ENCODE peak calls at places on chromosomes 2 and 18, in six cellular contexts. F, Z, M, X, C and Y are unnamed samples.

GRCh38 chr2:224938670-224939309 is 103.5 kb downstream of the DOCK10 start:
- DNase-seq in F (no peak), Z (no peak), M (no peak), X (no peak), C (no peak), Y (no peak)

GRCh38 chr2:230225486-230225885 is at the start of gene SP140:
- DNase-seq in F (no peak), Z (no peak), M (peak), X (no peak), C (peak), Y (no peak)

GRCh38 chr2:31319391-31320175 is 85.6 kb downstream of the EHD3 start:
- DNase-seq in F (peak), Z (no peak), M (no peak), X (no peak), C (peak), Y (no peak)

GRCh38 chr2:20507166-20507692 is 60.4 kb downstream of the RHOB start:
- DNase-seq in F (no peak), Z (no peak), M (no peak), X (no peak), C (no peak), Y (no peak)

GRCh38 chr18:34742761-34743366 is 32.8 kb downstream of the DTNA start:
- DNase-seq in F (no peak), Z (no peak), M (no peak), X (no peak), C (no peak), Y (no peak)

GRCh38 chr2:19797871-19798270 is 103.9 kb downstream of the TTC32 start:
- DNase-seq in F (peak), Z (no peak), M (no peak), X (no peak), C (no peak), Y (no peak)

GRCh38 chr2:46806526-46806925 is 109.1 kb downstream of the MCFD2 start:
- DNase-seq in F (peak), Z (no peak), M (no peak), X (no peak), C (no peak), Y (no peak)

GRCh38 chr18:340044-340443 is 72.2 kb upstream of the THOC1 start:
- DNase-seq in F (no peak), Z (no peak), M (no peak), X (no peak), C (no peak), Y (no peak)

GRCh38 chr18:56982756-56983155 is 164.1 kb upstream of the BOD1L2 start:
- DNase-seq in F (no peak), Z (no peak), M (no peak), X (no peak), C (no peak), Y (no peak)

GRCh38 chr2:231394201-231395141 is 1.0 kb upstream of the B3GNT7 start:
- DNase-seq in F (no peak), Z (peak), M (no peak), X (no peak), C (peak), Y (peak)

GRCh38 chr2:234401376-234401775 is 95.5 kb downstream of the ARL4C start:
- DNase-seq in F (peak), Z (no peak), M (no peak), X (no peak), C (no peak), Y (no peak)

GRCh38 chr2:26957524-26957923 is 12.9 kb upstream of the MAPRE3 start:
- DNase-seq in F (no peak), Z (no peak), M (no peak), X (no peak), C (no peak), Y (no peak)

GRCh38 chr2:17588031-17588430 is 47.5 kb downstream of the VSNL1 start:
- DNase-seq in F (no peak), Z (no peak), M (no peak), X (no peak), C (no peak), Y (no peak)

GRCh38 chr18:80194874-80195570 is 52.3 kb downstream of the PARD6G start:
- DNase-seq in F (no peak), Z (no peak), M (no peak), X (no peak), C (no peak), Y (no peak)

GRCh38 chr2:236536727-236537398 is 32.8 kb upstream of the ACKR3 start:
- DNase-seq in F (no peak), Z (no peak), M (no peak), X (no peak), C (no peak), Y (no peak)

GRCh38 chr2:197707316-197708213 is 2.4 kb downstream of the MARS2 start:
- DNase-seq in F (peak), Z (no peak), M (no peak), X (peak), C (no peak), Y (no peak)

GRCh38 chr18:76923485-76924085 is 101.2 kb downstream of the ZNF236 start:
- DNase-seq in F (peak), Z (no peak), M (no peak), X (peak), C (no peak), Y (peak)

GRCh38 chr18:24734058-24734457 is 273.6 kb downstream of the HRH4 start:
- DNase-seq in F (no peak), Z (no peak), M (no peak), X (no peak), C (no peak), Y (peak)

GRCh38 chr2:134934641-134935040 is 16.0 kb downstream of the CCNT2 start:
- DNase-seq in F (no peak), Z (no peak), M (no peak), X (no peak), C (no peak), Y (no peak)

GRCh38 chr2:233289590-233290424 is 17.8 kb upstream of the SAG start:
- DNase-seq in F (no peak), Z (no peak), M (no peak), X (no peak), C (no peak), Y (no peak)

GRCh38 chr2:161416633-161417427 is 733 bp downstream of the TBR1 start:
- DNase-seq in F (no peak), Z (no peak), M (no peak), X (no peak), C (no peak), Y (no peak)

GRCh38 chr2:46177461-46178089 is 119.6 kb upstream of the EPAS1 start:
- DNase-seq in F (peak), Z (no peak), M (no peak), X (no peak), C (no peak), Y (no peak)

GRCh38 chr2:138780451-138780880 is 276 bp upstream of the NXPH2 start:
- DNase-seq in F (no peak), Z (no peak), M (no peak), X (no peak), C (no peak), Y (no peak)

GRCh38 chr2:123095219-123095618 is 929.9 kb upstream of the CNTNAP5 start:
- DNase-seq in F (no peak), Z (no peak), M (no peak), X (no peak), C (no peak), Y (no peak)

GRCh38 chr2:17536416-17536815 is 4.1 kb upstream of the VSNL1 start:
- DNase-seq in F (no peak), Z (no peak), M (no peak), X (no peak), C (no peak), Y (no peak)

GRCh38 chr18:77557030-77557429 is 307.4 kb downstream of the GALR1 start:
- DNase-seq in F (no peak), Z (no peak), M (no peak), X (no peak), C (no peak), Y (peak)

GRCh38 chr18:75324686-75325257 is 102.7 kb downstream of the SMIM21 start:
- DNase-seq in F (no peak), Z (no peak), M (no peak), X (no peak), C (no peak), Y (no peak)

DNA sequence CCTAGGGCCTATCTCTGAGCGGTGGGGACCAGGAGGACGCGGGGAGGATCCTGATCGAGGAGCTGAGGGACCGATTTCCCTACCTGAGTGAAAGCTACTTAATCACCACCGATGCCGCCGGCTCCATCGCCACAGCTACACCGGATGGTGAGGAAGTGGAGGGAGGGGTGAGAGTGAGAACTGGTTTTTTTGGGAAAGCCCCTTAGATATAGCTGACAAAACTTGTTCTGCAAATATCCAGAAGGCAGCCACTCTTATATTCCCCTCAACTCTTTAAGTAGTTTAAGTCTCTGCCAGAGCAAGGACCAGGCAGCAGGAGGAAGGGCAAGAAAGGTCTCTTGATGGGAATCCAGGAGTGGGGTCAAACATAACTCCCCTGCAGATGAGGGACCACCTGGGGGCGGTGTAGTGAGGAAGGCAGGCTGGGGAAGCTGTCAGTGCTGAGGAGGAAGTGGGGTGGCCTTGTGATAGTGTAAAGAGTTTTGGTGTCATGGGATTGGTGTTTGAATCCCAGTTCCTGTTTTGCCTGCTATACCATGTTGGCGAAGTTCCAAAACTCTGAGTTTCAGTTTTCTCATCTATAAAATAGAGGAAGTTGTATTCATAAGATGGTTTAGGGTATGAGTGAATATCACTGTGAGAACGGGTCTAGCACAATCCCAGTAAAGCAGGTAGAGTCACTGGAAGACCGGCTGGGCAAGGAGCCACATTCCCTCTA is 3.4 kb downstream of the NAGK start:
- DNase-seq in F (no peak), Z (no peak), M (no peak), X (no peak), C (peak), Y (no peak)
- H3K4me3 ChIP-seq in F (no peak), Z (no peak), M (no peak), X (no peak), C (no peak), Y (no peak)

DNA sequence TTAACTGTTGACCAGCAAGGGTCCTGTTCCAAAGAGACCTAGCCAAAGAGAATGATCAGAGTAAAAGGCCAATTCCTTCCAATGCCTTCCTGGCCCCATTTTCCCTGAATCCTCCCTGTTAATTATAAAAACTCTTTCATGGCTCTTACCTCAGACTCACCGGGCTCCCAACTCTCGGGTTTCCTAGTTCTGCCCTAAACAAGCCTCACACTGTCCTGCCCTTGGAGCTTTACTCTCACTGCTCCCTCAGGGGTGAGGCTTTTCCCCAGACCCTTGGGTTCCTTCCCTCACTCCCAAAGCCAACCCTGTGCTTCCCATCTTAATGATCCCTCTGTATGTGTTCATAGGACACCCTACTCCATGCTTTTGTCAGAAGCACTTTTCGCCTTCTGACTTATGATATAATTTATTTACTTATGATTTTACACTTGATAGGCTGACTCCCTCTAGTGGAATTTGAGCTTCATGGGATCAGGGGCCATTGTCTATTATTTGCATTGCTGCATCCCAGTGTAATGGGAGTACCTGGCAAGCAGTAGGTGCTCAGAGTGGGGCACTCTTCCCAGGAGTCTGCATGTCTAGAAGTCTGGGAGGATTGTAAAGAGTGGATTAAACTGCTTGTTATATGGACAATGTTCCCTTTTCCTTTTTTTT is 29.9 kb upstream of the ZNG1B start:
- DNase-seq in F (no peak), Z (no peak), M (no peak), X (peak), C (no peak), Y (no peak)
- TF ChIP-seq CTCF in F (peak), Z (no peak), M (no peak), X (peak), C (no peak), Y (no peak)

DNA sequence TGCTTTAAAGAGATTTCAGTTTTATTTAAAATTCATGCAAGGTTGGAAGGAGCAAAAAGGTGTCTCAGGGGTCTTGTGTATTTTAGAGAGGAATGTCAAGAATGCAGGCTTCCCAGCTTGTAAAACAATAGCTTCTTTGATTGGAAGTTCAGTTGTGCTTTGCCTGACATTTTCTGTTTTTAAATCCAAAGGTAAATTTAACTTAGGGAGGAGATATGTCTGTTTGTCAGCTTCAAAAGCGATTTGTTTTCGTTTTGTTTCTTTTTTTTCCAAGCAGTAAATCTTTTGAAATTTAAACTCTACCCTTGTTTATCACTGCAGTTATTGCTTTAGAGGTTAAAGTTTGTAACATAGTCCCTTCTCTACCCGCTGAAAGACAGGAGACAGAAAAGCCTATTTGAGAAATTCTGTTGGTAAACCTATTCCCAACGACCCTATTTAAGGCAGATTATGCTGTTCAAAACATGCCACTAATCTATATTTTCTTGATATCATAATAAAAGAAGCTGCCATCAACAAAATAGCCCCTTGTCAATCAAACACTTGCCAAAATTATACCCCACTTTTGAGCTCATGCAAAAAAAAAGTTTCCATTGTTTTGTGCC is 639.6 kb downstream of the IRS1 start:
- DNase-seq in F (no peak), Z (no peak), M (no peak), X (no peak), C (no peak), Y (peak)
- H3K4me3 ChIP-seq in F (no peak), Z (no peak), M (no peak), X (no peak), C (no peak), Y (no peak)

DNA sequence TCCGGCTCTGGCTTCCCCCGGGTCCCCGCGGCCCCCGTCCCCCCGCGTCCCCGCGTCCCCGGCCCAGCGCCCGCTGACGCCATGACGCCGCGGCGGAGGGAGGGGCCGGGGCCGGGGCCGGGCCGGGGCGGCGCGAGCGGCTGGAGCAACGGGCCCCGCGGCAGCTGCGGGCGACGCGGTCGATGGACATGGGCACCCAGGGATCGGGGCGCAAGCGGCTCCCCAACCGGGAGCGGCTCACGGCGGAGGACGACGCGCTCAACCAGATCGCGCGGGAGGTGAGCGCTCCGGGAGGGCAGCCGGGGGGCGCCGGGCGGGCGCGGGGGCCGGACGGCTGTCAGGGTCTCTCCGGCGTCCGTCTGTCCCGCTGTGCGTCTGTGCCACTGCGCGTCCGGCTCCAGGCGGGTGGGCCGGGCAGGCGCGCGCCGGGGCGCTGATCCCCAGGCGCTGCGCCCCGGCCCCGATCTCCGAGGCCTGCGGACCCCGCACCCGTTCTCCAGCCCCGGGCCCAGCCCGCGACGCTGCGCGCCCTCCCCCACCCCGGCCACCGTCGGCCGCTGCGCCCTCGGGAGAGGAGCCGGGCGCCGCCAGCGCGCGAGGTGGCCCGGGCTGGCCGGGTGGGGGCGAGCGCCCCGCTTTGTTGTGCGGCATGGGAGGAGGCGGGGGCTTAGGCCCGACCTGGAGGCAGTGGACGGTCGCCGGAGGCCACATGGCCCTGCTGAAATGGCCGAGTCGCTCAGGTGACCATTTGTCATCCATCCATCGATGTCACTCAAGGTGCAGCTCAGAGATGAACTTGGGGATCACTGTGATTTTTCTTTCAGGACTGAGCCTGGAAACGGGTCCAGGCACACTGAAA is at the start of gene LRRFIP1:
- DNase-seq in F (no peak), Z (peak), M (peak), X (no peak), C (no peak), Y (peak)
- TF ChIP-seq CTCF in F (no peak), Z (no peak), M (no peak), X (peak), C (no peak), Y (no peak)

DNA sequence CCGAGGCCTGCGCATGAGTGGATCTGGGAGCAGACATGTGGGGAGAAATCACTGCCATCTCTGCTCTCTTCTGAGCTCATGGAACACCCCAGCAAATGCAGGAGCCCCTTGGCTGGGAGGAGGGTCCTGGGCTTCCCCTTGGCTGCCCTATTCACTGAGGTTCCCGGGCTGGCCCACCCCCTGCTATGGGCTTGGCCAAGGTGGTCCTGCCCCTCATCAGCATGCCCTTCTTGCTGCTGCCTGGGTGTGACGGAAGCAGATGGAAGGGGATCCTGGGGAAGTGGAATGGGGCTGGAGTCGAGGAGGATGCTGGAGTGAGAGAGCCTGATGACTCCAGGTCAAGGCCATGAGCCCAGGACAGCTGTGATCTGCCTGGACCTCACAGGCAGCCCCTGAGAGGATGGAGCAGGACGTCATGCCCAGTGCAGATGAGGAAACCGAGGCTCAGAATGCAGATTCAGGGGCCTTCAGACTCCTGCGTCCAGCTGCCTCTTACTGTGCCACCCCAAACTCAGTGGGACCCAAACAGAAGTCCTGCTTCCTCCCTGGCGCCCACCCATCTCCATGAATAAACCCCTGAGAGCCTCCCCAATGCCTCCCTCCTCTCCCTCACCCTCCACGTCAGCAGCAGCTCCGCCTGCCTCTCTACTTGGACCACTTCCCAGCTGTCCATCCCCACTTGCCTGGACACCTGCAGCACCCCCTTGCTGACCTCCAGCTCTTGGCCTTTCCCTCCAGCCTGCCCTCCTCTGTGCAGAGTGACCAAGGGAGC is 4.0 kb downstream of the SNED1 start:
- DNase-seq in F (no peak), Z (peak), M (no peak), X (no peak), C (peak), Y (no peak)
- H3K4me3 ChIP-seq in F (no peak), Z (no peak), M (no peak), X (no peak), C (no peak), Y (no peak)

GRCh38 chr2:214261683-214262082 is 149.2 kb upstream of the VWC2L start:
- DNase-seq in F (no peak), Z (no peak), M (no peak), X (no peak), C (no peak), Y (no peak)

DNA sequence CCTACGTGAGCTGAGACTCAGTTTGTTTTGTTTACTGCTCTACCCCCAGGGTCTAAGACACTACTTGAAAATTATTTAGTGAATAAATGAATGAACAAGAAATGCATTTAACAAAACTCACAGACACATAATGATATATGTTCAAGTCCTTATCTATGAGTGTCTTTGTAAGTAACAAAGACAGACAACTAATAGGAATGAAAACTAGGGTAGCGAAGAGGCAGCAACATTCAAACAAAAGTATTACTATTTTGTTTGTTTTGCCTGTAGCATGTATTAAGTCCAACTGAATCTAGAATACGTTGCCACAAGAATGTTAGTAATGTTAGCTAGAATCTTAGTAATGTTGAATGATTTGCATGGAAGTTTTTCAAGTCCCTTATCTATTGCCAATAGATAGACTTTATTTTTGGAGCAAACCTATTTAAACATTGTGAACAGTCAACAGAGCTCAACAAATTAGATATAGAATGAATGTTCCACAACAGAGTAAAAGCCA is 144.8 kb upstream of the VWC2L start:
- DNase-seq in F (peak), Z (no peak), M (no peak), X (no peak), C (no peak), Y (no peak)
- TF ChIP-seq CTCF in F (no peak), Z (no peak), M (no peak), X (no peak), C (no peak), Y (no peak)

GRCh38 chr2:39646267-39646666 is 19.4 kb upstream of the TMEM178A start:
- DNase-seq in F (no peak), Z (no peak), M (no peak), X (no peak), C (no peak), Y (no peak)

GRCh38 chr2:39646891-39647780 is 18.6 kb upstream of the TMEM178A start:
- DNase-seq in F (no peak), Z (no peak), M (no peak), X (no peak), C (no peak), Y (no peak)

GRCh38 chr2:39640107-39640506 is 25.6 kb upstream of the TMEM178A start:
- DNase-seq in F (peak), Z (no peak), M (peak), X (no peak), C (no peak), Y (no peak)

GRCh38 chr2:39640681-39641080 is 25.0 kb upstream of the TMEM178A start:
- DNase-seq in F (no peak), Z (no peak), M (no peak), X (no peak), C (no peak), Y (no peak)

GRCh38 chr2:39642054-39642742 is 23.5 kb upstream of the TMEM178A start:
- DNase-seq in F (peak), Z (no peak), M (peak), X (no peak), C (no peak), Y (no peak)
- H3K4me3 ChIP-seq in F (no peak), Z (no peak), M (no peak), X (no peak), C (no peak), Y (no peak)